ENCODE peak calls at places on chromosome 7, in five cellular contexts. T is PC-9, Q is mammary epithelial cell, H is Peyer's patch, Z is pancreas. C is an unnamed sample. For H3K9me3, the result is how much of the 10 kb centered on the place peaks cover.

GRCh38 chr7:105269397-105269796 is 119.3 kb downstream of the SRPK2 start:
- DNase-seq in H (no peak), Z (no peak), T (no peak), Q (no peak), C (no peak)

GRCh38 chr7:139725843-139726484 is 51.8 kb downstream of the HIPK2 start:
- DNase-seq in Q (no peak), H (no peak), Z (no peak), T (no peak), C (no peak)

GRCh38 chr7:30726296-30727006 is 25.5 kb upstream of the INMT start:
- DNase-seq in Z (no peak), Q (no peak), H (no peak), T (no peak), C (no peak)

GRCh38 chr7:104902183-104902582 is 111.8 kb upstream of the KMT2E start:
- DNase-seq in T (no peak), H (no peak), Q (no peak), Z (no peak), C (no peak)

GRCh38 chr7:6160191-6160623 is 112.2 kb downstream of the CYTH3 start:
- DNase-seq in T (no peak), H (no peak), Z (no peak), Q (peak), C (no peak)

GRCh38 chr7:80361948-80362347 is 149.9 kb downstream of the GNAT3 start:
- DNase-seq in H (no peak), Z (no peak), Q (no peak), T (no peak), C (no peak)

GRCh38 chr7:76296743-76297740 is 5.4 kb upstream of the HSPB1 start:
- DNase-seq in Q (peak), H (peak), Z (peak), T (peak), C (no peak)

GRCh38 chr7:98831641-98832221 is 38.1 kb downstream of the TMEM130 start:
- DNase-seq in Z (no peak), T (no peak), Q (no peak), H (no peak), C (no peak)

GRCh38 chr7:69932034-69932628 is 333.9 kb downstream of the AUTS2 start:
- DNase-seq in T (no peak), H (no peak), Q (no peak), Z (no peak), C (no peak)

DNA sequence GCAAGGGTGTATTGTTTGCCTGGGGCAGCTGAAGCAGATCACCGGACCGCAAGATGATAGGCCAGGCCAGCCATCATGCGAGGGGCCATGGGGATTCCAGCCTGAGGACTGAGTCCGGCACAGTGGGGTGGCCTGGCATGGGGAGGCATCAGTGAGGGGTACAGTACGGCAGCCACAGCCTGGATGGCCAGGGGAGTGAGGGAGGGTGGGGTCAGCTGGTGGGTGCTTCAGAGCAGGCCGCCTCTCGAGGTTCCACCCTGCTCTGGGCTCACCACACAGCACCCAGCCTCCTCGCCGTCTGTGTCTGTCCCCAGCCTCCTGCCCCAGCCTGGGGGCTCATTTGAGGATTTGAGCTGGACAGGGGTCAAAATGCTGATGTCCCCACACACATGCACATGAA is 508.5 kb upstream of the FOXK1 start:
- DNase-seq in H (no peak), T (no peak), Q (no peak), Z (peak), C (no peak)
- H3K9me3 ChIP-seq in H (under half), T (under half), Q (under half), Z (under half), C (under half)

DNA sequence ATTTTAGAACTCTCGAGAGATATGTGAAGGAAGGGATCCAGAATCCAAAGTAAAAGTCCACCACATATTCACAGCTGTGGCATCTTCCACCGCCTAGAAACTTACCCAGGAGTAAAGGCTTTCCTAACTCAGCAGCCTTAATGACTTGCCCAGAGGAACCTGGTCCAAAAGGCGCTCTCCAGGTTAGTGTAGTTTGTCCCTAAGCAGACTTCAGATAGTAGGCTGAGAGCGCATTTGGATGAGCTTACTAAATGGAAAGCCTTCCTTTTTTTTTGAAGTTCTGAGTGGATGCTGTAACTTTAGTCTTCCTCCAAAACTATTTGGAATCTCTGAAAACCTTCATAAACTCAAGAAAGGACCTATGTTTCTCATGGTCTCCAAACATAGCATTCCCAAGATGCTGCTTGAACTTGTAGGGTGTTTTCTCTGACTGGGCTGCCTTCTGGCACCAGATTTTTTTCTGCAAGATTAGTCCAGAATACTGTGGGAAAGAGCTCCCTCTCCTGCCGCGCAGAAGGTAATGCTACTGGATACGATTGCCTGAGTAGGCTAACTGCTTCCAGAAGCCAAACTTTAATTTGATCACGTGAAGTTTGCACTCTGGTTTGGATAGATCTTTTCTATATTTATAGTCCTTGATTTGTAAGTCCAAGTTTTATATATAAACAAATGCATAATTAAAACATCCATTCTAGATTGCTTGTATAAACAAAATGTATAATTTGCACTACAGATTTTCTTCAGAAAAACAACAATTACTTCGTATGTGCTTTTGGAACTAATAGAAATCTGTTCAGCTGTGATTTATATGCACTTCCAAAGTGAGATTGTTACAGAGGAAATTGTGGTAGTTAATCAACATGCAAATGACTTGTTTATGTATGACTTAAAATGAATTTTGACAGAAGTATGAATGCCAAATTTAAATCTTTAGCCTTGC is 19.6 kb upstream of the GPR37 start:
- DNase-seq in Q (peak), Z (peak), T (no peak), H (no peak), C (no peak)
- TF ChIP-seq CTCF in Q (peak), Z (peak), T (peak), H (no peak), C (peak)

GRCh38 chr7:16399916-16400895 is 21.1 kb downstream of the CRPPA start:
- DNase-seq in Z (no peak), T (no peak), Q (no peak), H (no peak), C (no peak)

GRCh38 chr7:16403475-16403874 is 17.9 kb downstream of the CRPPA start:
- DNase-seq in Z (no peak), H (no peak), Q (no peak), T (no peak), C (no peak)

GRCh38 chr7:16402940-16403339 is 18.4 kb downstream of the CRPPA start:
- DNase-seq in T (no peak), Q (no peak), H (no peak), Z (no peak), C (no peak)

GRCh38 chr7:16400896-16401275 is 20.5 kb downstream of the CRPPA start:
- DNase-seq in Q (no peak), H (no peak), Z (no peak), T (no peak), C (no peak)

GRCh38 chr7:16402084-16402483 is 19.3 kb downstream of the CRPPA start:
- DNase-seq in T (no peak), Q (no peak), H (no peak), Z (no peak), C (no peak)
- H3K9me3 ChIP-seq in T (under half), Q (under half), H (under half), Z (under half), C (under half)

GRCh38 chr7:1448958-1449357 is 10.3 kb downstream of the MICALL2 start:
- DNase-seq in T (no peak), Z (no peak), H (no peak), Q (no peak), C (no peak)
- TF ChIP-seq CTCF in T (no peak), Z (no peak), H (no peak), Q (no peak), C (no peak)

C was measured in suprapubic skin.